ENCODE peak calls at places on chromosome 12, in six cellular contexts. One of them, this sample, is unnamed.

GRCh38 chr12:20220339-20220738 is 148.0 kb upstream of the PDE3A start:
- DNase-seq in tibial nerve: no peak
- DNase-seq in fibroblast of lung: peak; percentile 64
- DNase-seq in psoas muscle: no peak
- DNase-seq in sigmoid colon: no peak
- DNase-seq in colonic mucosa: no peak
- DNase-seq in this sample: no peak

GRCh38 chr12:40834321-40834720 is 142.1 kb downstream of the CNTN1 start:
- DNase-seq in fibroblast of lung: no peak
- DNase-seq in psoas muscle: no peak
- DNase-seq in colonic mucosa: no peak
- DNase-seq in tibial nerve: no peak
- DNase-seq in sigmoid colon: no peak
- DNase-seq in this sample: no peak

GRCh38 chr12:131101006-131101405 is 147.3 kb downstream of the ADGRD1 start:
- DNase-seq in fibroblast of lung: no peak
- DNase-seq in sigmoid colon: peak; percentile 26
- DNase-seq in colonic mucosa: no peak
- DNase-seq in psoas muscle: no peak
- DNase-seq in tibial nerve: no peak
- DNase-seq in this sample: peak; percentile 11

GRCh38 chr12:127750076-127750840 is 516.7 kb upstream of the TMEM132C start:
- DNase-seq in psoas muscle: no peak
- DNase-seq in colonic mucosa: no peak
- DNase-seq in tibial nerve: no peak
- DNase-seq in sigmoid colon: no peak
- DNase-seq in fibroblast of lung: no peak
- DNase-seq in this sample: no peak

GRCh38 chr12:98578821-98579220 is 14.7 kb upstream of the SLC25A3 start:
- DNase-seq in sigmoid colon: no peak
- DNase-seq in colonic mucosa: peak; percentile 44
- DNase-seq in psoas muscle: no peak
- DNase-seq in tibial nerve: no peak
- DNase-seq in fibroblast of lung: no peak
- DNase-seq in this sample: peak; percentile 39

GRCh38 chr12:110554184-110554583 is 28.9 kb downstream of the PPTC7 start:
- DNase-seq in sigmoid colon: no peak
- DNase-seq in tibial nerve: no peak
- DNase-seq in colonic mucosa: no peak
- DNase-seq in fibroblast of lung: no peak
- DNase-seq in psoas muscle: no peak
- DNase-seq in this sample: no peak

GRCh38 chr12:18799140-18799446 is 61.2 kb downstream of the CAPZA3 start:
- DNase-seq in tibial nerve: no peak
- DNase-seq in psoas muscle: no peak
- DNase-seq in colonic mucosa: no peak
- DNase-seq in fibroblast of lung: no peak
- DNase-seq in sigmoid colon: no peak
- DNase-seq in this sample: no peak

GRCh38 chr12:131444220-131445164 is 266.4 kb upstream of the SFSWAP start:
- DNase-seq in sigmoid colon: no peak
- DNase-seq in tibial nerve: no peak
- DNase-seq in psoas muscle: peak; percentile 33
- DNase-seq in colonic mucosa: no peak
- DNase-seq in fibroblast of lung: no peak
- DNase-seq in this sample: peak; percentile 43

GRCh38 chr12:109739747-109740693 is 26.4 kb downstream of the FAM222A start:
- DNase-seq in fibroblast of lung: no peak
- DNase-seq in psoas muscle: peak; percentile 39
- DNase-seq in colonic mucosa: no peak
- DNase-seq in sigmoid colon: peak; percentile 29
- DNase-seq in tibial nerve: no peak
- DNase-seq in this sample: peak; percentile 94

GRCh38 chr12:63922446-63922845 is 77.9 kb downstream of the SRGAP1 start:
- DNase-seq in sigmoid colon: no peak
- DNase-seq in psoas muscle: no peak
- DNase-seq in tibial nerve: no peak
- DNase-seq in fibroblast of lung: peak; percentile 80
- DNase-seq in colonic mucosa: no peak
- DNase-seq in this sample: no peak

GRCh38 chr12:24756479-24757024 is 192.3 kb downstream of the BCAT1 start:
- DNase-seq in tibial nerve: no peak
- DNase-seq in colonic mucosa: no peak
- DNase-seq in psoas muscle: no peak
- DNase-seq in sigmoid colon: no peak
- DNase-seq in fibroblast of lung: no peak
- DNase-seq in this sample: no peak

GRCh38 chr12:125053821-125054220 is 11.4 kb upstream of the AACS start:
- DNase-seq in tibial nerve: peak; percentile 73
- DNase-seq in fibroblast of lung: no peak
- DNase-seq in sigmoid colon: no peak
- DNase-seq in psoas muscle: peak; percentile 83
- DNase-seq in colonic mucosa: no peak
- DNase-seq in this sample: peak; percentile 35

GRCh38 chr12:125057708-125058107 is 7.5 kb upstream of the AACS start:
- DNase-seq in fibroblast of lung: no peak
- DNase-seq in psoas muscle: no peak
- DNase-seq in colonic mucosa: no peak
- DNase-seq in tibial nerve: no peak
- DNase-seq in sigmoid colon: no peak
- DNase-seq in this sample: no peak

GRCh38 chr12:125050868-125051267 is 14.4 kb upstream of the AACS start:
- DNase-seq in sigmoid colon: no peak
- DNase-seq in colonic mucosa: no peak
- DNase-seq in tibial nerve: no peak
- DNase-seq in psoas muscle: no peak
- DNase-seq in fibroblast of lung: no peak
- DNase-seq in this sample: peak; percentile 8

GRCh38 chr12:125056306-125056705 is 8.9 kb upstream of the AACS start:
- DNase-seq in sigmoid colon: no peak
- DNase-seq in tibial nerve: no peak
- DNase-seq in fibroblast of lung: no peak
- DNase-seq in psoas muscle: no peak
- DNase-seq in colonic mucosa: no peak
- DNase-seq in this sample: no peak

GRCh38 chr12:125055591-125055990 is 9.6 kb upstream of the AACS start:
- DNase-seq in psoas muscle: no peak
- DNase-seq in fibroblast of lung: no peak
- DNase-seq in colonic mucosa: no peak
- DNase-seq in sigmoid colon: no peak
- DNase-seq in tibial nerve: no peak
- DNase-seq in this sample: no peak
- H3K27ac ChIP-seq in psoas muscle: no peak overlapping the region
- H3K27ac ChIP-seq in fibroblast of lung: no peak overlapping the region
- H3K27ac ChIP-seq in colonic mucosa: no peak overlapping the region
- H3K27ac ChIP-seq in sigmoid colon: no peak overlapping the region
- H3K27ac ChIP-seq in tibial nerve: no peak overlapping the region
- H3K27ac ChIP-seq in this sample: no peak overlapping the region

GRCh38 chr12:4011597-4011996 is 138.4 kb upstream of the PARP11 start:
- DNase-seq in psoas muscle: no peak
- DNase-seq in fibroblast of lung: no peak
- DNase-seq in colonic mucosa: no peak
- DNase-seq in tibial nerve: no peak
- DNase-seq in sigmoid colon: no peak
- DNase-seq in this sample: no peak

GRCh38 chr12:4015225-4016076 is 142.3 kb upstream of the PARP11 start:
- DNase-seq in tibial nerve: no peak
- DNase-seq in colonic mucosa: peak; percentile 61
- DNase-seq in fibroblast of lung: no peak
- DNase-seq in psoas muscle: no peak
- DNase-seq in sigmoid colon: no peak
- DNase-seq in this sample: peak; percentile 75

GRCh38 chr12:4012977-4013968 is 140.1 kb upstream of the PARP11 start:
- DNase-seq in sigmoid colon: no peak
- DNase-seq in fibroblast of lung: no peak
- DNase-seq in colonic mucosa: no peak
- DNase-seq in tibial nerve: no peak
- DNase-seq in psoas muscle: no peak
- DNase-seq in this sample: peak; percentile 64

GRCh38 chr12:4012073-4012472 is 138.9 kb upstream of the PARP11 start:
- DNase-seq in sigmoid colon: no peak
- DNase-seq in tibial nerve: no peak
- DNase-seq in fibroblast of lung: no peak
- DNase-seq in colonic mucosa: no peak
- DNase-seq in psoas muscle: no peak
- DNase-seq in this sample: no peak

DNA sequence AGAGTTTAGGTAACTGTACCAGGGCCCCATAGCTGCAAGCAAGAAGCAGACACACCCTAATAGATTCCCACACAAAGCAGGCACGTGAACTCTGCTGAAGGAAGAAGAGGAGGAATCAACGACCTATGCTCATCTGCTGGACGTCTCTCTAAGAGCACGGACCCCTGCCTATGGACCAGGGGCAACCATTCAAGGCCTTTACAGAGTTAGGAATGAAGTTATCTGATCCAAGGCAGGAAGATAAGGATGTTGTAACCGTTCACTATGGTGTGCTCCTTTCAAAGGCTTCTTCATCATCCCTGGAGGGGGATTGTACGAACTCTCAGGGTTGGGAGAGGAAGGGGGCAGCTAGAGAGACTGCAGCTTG is 141.6 kb upstream of the PARP11 start:
- DNase-seq in fibroblast of lung: no peak
- DNase-seq in tibial nerve: no peak
- DNase-seq in sigmoid colon: no peak
- DNase-seq in psoas muscle: no peak
- DNase-seq in colonic mucosa: no peak
- DNase-seq in this sample: no peak
- H3K27me3 ChIP-seq in fibroblast of lung: no peaks in the 10 kb centered on the region
- H3K27me3 ChIP-seq in tibial nerve: no peaks in the 10 kb centered on the region
- H3K27me3 ChIP-seq in sigmoid colon: no peaks in the 10 kb centered on the region
- H3K27me3 ChIP-seq in psoas muscle: no peaks in the 10 kb centered on the region
- H3K27me3 ChIP-seq in colonic mucosa: no peaks in the 10 kb centered on the region
- H3K27me3 ChIP-seq in this sample: no peaks in the 10 kb centered on the region

GRCh38 chr12:70398862-70399261 is 32.8 kb downstream of the KCNMB4 start:
- DNase-seq in psoas muscle: no peak
- DNase-seq in colonic mucosa: no peak
- DNase-seq in fibroblast of lung: no peak
- DNase-seq in sigmoid colon: no peak
- DNase-seq in tibial nerve: no peak
- DNase-seq in this sample: no peak

GRCh38 chr12:70400124-70400523 is 34.0 kb downstream of the KCNMB4 start:
- DNase-seq in tibial nerve: no peak
- DNase-seq in colonic mucosa: no peak
- DNase-seq in fibroblast of lung: no peak
- DNase-seq in psoas muscle: no peak
- DNase-seq in sigmoid colon: no peak
- DNase-seq in this sample: no peak

GRCh38 chr12:70399319-70399718 is 33.2 kb downstream of the KCNMB4 start:
- DNase-seq in fibroblast of lung: peak; percentile 3
- DNase-seq in sigmoid colon: no peak
- DNase-seq in tibial nerve: no peak
- DNase-seq in psoas muscle: no peak
- DNase-seq in colonic mucosa: no peak
- DNase-seq in this sample: no peak

GRCh38 chr12:70403827-70404226 is 37.7 kb downstream of the KCNMB4 start:
- DNase-seq in tibial nerve: no peak
- DNase-seq in fibroblast of lung: no peak
- DNase-seq in psoas muscle: no peak
- DNase-seq in colonic mucosa: no peak
- DNase-seq in sigmoid colon: no peak
- DNase-seq in this sample: no peak

DNA sequence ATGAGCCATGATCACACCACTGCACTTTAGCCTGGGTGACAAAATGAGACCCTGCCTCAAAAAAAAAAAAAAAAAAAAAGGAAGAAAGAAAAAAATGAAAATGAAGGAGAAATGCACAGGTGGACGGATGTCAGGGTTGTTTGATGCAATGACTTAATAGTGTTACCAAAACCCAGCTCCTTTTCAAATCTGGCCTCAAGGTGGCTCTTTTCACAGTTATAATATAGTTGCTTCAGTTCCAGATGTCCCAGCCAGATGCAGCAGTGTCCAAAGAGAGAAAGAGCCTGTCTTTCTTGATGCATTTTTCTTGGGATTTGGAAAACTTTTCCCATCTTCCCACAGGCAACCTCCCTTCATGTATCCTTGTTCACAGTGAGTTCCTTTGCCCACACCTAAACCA is 36.5 kb downstream of the KCNMB4 start:
- DNase-seq in psoas muscle: no peak
- DNase-seq in fibroblast of lung: no peak
- DNase-seq in sigmoid colon: no peak
- DNase-seq in tibial nerve: no peak
- DNase-seq in colonic mucosa: no peak
- DNase-seq in this sample: no peak
- TF ChIP-seq CTCF in psoas muscle: no peak
- TF ChIP-seq CTCF in fibroblast of lung: no peak
- TF ChIP-seq CTCF in sigmoid colon: no peak
- TF ChIP-seq CTCF in tibial nerve: no peak
- TF ChIP-seq CTCF in colonic mucosa: no peak
- TF ChIP-seq CTCF in this sample: no peak

GRCh38 chr12:117874842-117875434 is 93.9 kb downstream of the KSR2 start:
- DNase-seq in sigmoid colon: peak; percentile 76
- DNase-seq in colonic mucosa: peak; percentile 74
- DNase-seq in tibial nerve: peak; percentile 66
- DNase-seq in fibroblast of lung: peak; percentile 58
- DNase-seq in psoas muscle: peak; percentile 77
- DNase-seq in this sample: peak; percentile 97
- H3K27ac ChIP-seq in sigmoid colon: no peak overlapping the region
- H3K27ac ChIP-seq in colonic mucosa: no peak overlapping the region
- H3K27ac ChIP-seq in tibial nerve: no peak overlapping the region
- H3K27ac ChIP-seq in fibroblast of lung: no peak overlapping the region
- H3K27ac ChIP-seq in psoas muscle: no peak overlapping the region
- H3K27ac ChIP-seq in this sample: peak overlapping the region; percentile 94